ENCODE peak calls at places on chromosomes 3 and 15, in seven cellular contexts. F is fibroblast of lung, Z is chondrocyte, L is gastrocnemius medialis, W is left ventricle myocardium inferior, A is neural crest cell, H is GM13976. K is an unnamed sample.

GRCh38 chr3:34882764-34883163 is 756.6 kb upstream of the ARPP21 start:
- DNase-seq in L (no peak), W (no peak), F (no peak), H (no peak), Z (no peak), A (no peak), K (no peak)

GRCh38 chr3:136885357-136886213 is 23.6 kb downstream of the NCK1 start:
- DNase-seq in L (no peak), Z (no peak), W (no peak), A (no peak), F (no peak), H (no peak), K (no peak)

GRCh38 chr3:5010706-5011554 is 31.7 kb downstream of the BHLHE40 start:
- DNase-seq in L (no peak), F (no peak), H (no peak), A (no peak), Z (no peak), W (no peak), K (peak; percentile 69)

GRCh38 chr3:197963019-197963637 is 3.1 kb downstream of the LMLN start:
- DNase-seq in H (no peak), L (no peak), A (no peak), F (no peak), W (no peak), Z (no peak), K (no peak)

GRCh38 chr3:63015614-63016016 is 140.4 kb upstream of the CADPS start:
- DNase-seq in Z (peak; percentile 87), F (no peak), L (no peak), A (peak; percentile 60), H (no peak), W (no peak), K (no peak)

GRCh38 chr3:52849656-52850055 is 14.8 kb upstream of the MUSTN1 start:
- DNase-seq in Z (no peak), W (no peak), H (no peak), F (no peak), L (no peak), A (no peak), K (no peak)

GRCh38 chr3:101847328-101847727 is 2.0 kb upstream of the NFKBIZ start:
- DNase-seq in A (no peak), H (no peak), W (no peak), Z (no peak), F (no peak), L (no peak), K (no peak)

GRCh38 chr15:57554063-57554820 is 37.5 kb upstream of the MYZAP start:
- DNase-seq in F (no peak), L (no peak), A (no peak), H (no peak), Z (peak; percentile 49), W (no peak), K (no peak)

GRCh38 chr3:133136114-133137041 is 98.2 kb downstream of the TMEM108 start:
- DNase-seq in W (no peak), H (peak; percentile 11), L (no peak), F (no peak), A (no peak), Z (no peak), K (no peak)

GRCh38 chr3:74066456-74066855 is 441.7 kb upstream of the PDZRN3 start:
- DNase-seq in H (no peak), W (no peak), Z (no peak), A (no peak), F (no peak), L (no peak), K (no peak)

GRCh38 chr15:48897144-48897814 is 19.3 kb downstream of the EID1 start:
- DNase-seq in W (no peak), F (peak; percentile 87), Z (no peak), L (no peak), H (peak; percentile 29), A (peak; percentile 39), K (peak; percentile 71)

GRCh38 chr3:123586131-123586530 is 1.3 kb upstream of the HACD2 start:
- DNase-seq in H (no peak), F (peak; percentile 40), A (peak; percentile 23), W (no peak), Z (no peak), L (no peak), K (no peak)

GRCh38 chr3:152910211-152910610 is 75.3 kb downstream of the P2RY1 start:
- DNase-seq in H (no peak), F (peak; percentile 2), W (no peak), L (no peak), Z (no peak), A (no peak), K (no peak)

GRCh38 chr3:19250959-19251610 is 102.8 kb downstream of the KCNH8 start:
- DNase-seq in Z (no peak), W (no peak), L (no peak), F (no peak), H (no peak), A (no peak), K (no peak)

GRCh38 chr3:45817788-45818523 is 21.6 kb upstream of the SLC6A20 start:
- DNase-seq in H (no peak), W (no peak), L (peak; percentile 89), A (no peak), F (peak; percentile 97), Z (no peak), K (peak; percentile 64)

GRCh38 chr3:170499562-170500156 is 81.0 kb downstream of the CLDN11 start:
- DNase-seq in A (peak; percentile 8), W (no peak), L (peak; percentile 31), Z (no peak), H (peak; percentile 60), F (peak; percentile 84), K (peak; percentile 74)

GRCh38 chr15:27025411-27026051 is 54.5 kb downstream of the GABRG3 start:
- DNase-seq in A (no peak), W (no peak), H (no peak), L (no peak), F (no peak), Z (no peak), K (no peak)

GRCh38 chr3:123158899-123159390 is 42.8 kb upstream of the SEC22A start:
- DNase-seq in L (no peak), W (no peak), Z (no peak), H (no peak), F (no peak), A (no peak), K (no peak)

GRCh38 chr3:112333386-112334334 is 704 bp downstream of the CD200 start:
- DNase-seq in F (peak; percentile 48), L (no peak), W (peak; percentile 13), Z (no peak), H (peak; percentile 21), A (peak; percentile 40), K (no peak)

GRCh38 chr3:121914081-121914998 is 20.1 kb downstream of the SLC15A2 start:
- DNase-seq in H (no peak), Z (no peak), W (no peak), F (no peak), L (no peak), A (no peak), K (no peak)

GRCh38 chr3:134366928-134367352 is 7.3 kb downstream of the AMOTL2 start:
- DNase-seq in L (peak; percentile 68), W (peak; percentile 62), H (no peak), Z (peak; percentile 66), F (peak; percentile 31), A (peak; percentile 50), K (no peak)

GRCh38 chr3:79729096-79729495 is 38.7 kb downstream of the ROBO1 start:
- DNase-seq in Z (no peak), W (no peak), L (no peak), A (no peak), F (peak; percentile 48), H (no peak), K (no peak)

GRCh38 chr3:79726795-79727194 is 41.0 kb downstream of the ROBO1 start:
- DNase-seq in L (no peak), A (no peak), H (no peak), F (no peak), Z (no peak), W (no peak), K (no peak)

GRCh38 chr3:79724206-79724605 is 43.6 kb downstream of the ROBO1 start:
- DNase-seq in F (no peak), A (no peak), L (no peak), H (no peak), W (no peak), Z (no peak), K (no peak)
- TF ChIP-seq CTCF in F (no peak), A (peak; percentile 38), L (no peak), H (no peak), W (no peak), Z (peak; percentile 55), K (no peak)

GRCh38 chr3:13241621-13242363 is 168.6 kb upstream of the IQSEC1 start:
- DNase-seq in L (no peak), F (no peak), A (no peak), H (no peak), Z (no peak), W (no peak), K (no peak)
- TF ChIP-seq CTCF in L (no peak), F (no peak), A (no peak), H (no peak), Z (no peak), W (no peak), K (no peak)

DNA sequence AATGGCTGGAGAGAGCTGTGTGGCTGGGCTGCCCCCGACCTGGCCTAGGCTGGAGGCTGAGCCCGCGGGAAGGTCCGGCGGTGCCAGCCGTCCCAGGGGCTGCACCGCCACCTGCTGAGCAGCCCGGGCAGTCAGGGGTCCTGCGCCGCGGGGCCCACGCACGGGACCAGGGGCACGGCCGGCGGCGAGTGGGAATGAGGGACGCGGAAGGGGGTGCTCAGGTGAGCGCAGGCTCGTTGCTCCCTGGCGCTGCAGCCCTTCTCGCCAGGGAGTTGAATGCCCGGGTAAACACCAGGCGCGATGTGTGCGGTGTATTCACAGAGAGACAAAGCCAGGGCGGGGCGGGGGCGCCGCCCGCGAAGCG is 666 bp upstream of the SEMA3F start:
- DNase-seq in W (no peak), Z (no peak), A (peak; percentile 22), H (peak; percentile 70), F (no peak), L (no peak), K (no peak)
- TF ChIP-seq CTCF in W (peak; percentile 38), Z (peak; percentile 62), A (peak; percentile 29), H (peak; percentile 31), F (peak; percentile 25), L (peak; percentile 24), K (peak; percentile 5)

GRCh38 chr15:51366071-51366470 is 24.6 kb downstream of the GLDN start:
- DNase-seq in F (no peak), A (no peak), H (no peak), L (no peak), W (no peak), Z (no peak), K (no peak)

GRCh38 chr15:51365417-51365816 is 24.0 kb downstream of the GLDN start:
- DNase-seq in W (no peak), A (no peak), L (no peak), H (no peak), F (no peak), Z (no peak), K (no peak)

GRCh38 chr15:51368307-51368706 is 26.9 kb downstream of the GLDN start:
- DNase-seq in F (no peak), H (no peak), W (no peak), Z (no peak), L (no peak), A (no peak), K (no peak)

GRCh38 chr15:51367322-51367976 is 26.0 kb downstream of the GLDN start:
- DNase-seq in H (no peak), Z (no peak), A (no peak), L (no peak), W (no peak), F (no peak), K (peak; percentile 85)

DNA sequence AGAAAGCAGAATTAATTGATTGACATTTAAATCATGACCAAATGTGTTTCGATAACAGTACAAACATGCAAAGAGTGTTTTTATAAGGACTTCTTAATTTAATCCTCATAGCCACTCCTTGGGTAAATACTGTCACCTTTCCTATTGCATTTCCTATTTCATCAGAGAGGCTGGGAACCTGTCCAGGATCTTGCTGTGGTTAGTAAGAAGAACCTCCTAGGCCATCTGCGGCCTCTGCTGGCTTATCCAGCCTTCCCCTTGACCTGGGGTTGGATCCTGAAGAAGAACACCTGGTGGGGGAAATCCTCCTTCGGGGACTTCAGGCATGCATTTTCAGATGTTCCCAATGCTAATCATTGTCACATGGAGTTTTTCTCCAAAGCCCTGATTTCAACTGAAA is 25.5 kb downstream of the GLDN start:
- DNase-seq in H (no peak), A (no peak), F (peak; percentile 84), W (no peak), Z (no peak), L (peak; percentile 34), K (peak; percentile 86)
- TF ChIP-seq CTCF in H (no peak), A (no peak), F (no peak), W (no peak), Z (no peak), L (no peak), K (peak; percentile 34)